ENCODE peak calls at places on chromosomes 5 and 9, in four cellular contexts. O is H4, E is sigmoid colon, A is T-cell. K is an unnamed sample.

GRCh38 chr5:135629164-135629563 is 50.4 kb upstream of the CXCL14 start:
- DNase-seq in O (no peak), E (no peak), A (no peak), K (no peak)

GRCh38 chr5:40410231-40410861 is 269.4 kb upstream of the PTGER4 start:
- DNase-seq in O (peak), E (no peak), A (peak), K (peak)

GRCh38 chr9:116345393-116345792 is 191.8 kb downstream of the PAPPA start:
- DNase-seq in O (no peak), E (no peak), A (no peak), K (no peak)

GRCh38 chr9:130866474-130866965 is 30.1 kb downstream of the QRFP start:
- DNase-seq in O (peak), E (peak), A (no peak), K (peak)

GRCh38 chr5:15124461-15124860 is 252.9 kb upstream of the ANKH start:
- DNase-seq in O (no peak), E (no peak), A (no peak), K (no peak)

GRCh38 chr5:160118349-160119141 is 705 bp downstream of the PWWP2A start:
- DNase-seq in O (no peak), E (peak), A (peak), K (peak)

GRCh38 chr9:123073991-123074422 is 40.5 kb downstream of the GPR21 start:
- DNase-seq in O (peak), E (no peak), A (no peak), K (no peak)

GRCh38 chr5:173542964-173543363 is 73.5 kb downstream of the BOD1 start:
- DNase-seq in O (no peak), E (no peak), A (no peak), K (no peak)